ENCODE peak calls at places on chromosomes 11 and 22, in five cellular contexts. One of them, this sample, is unnamed.
A peak's percentile ranks its signal among the peaks of the same experiment; 100 is the strongest.

GRCh38 chr11:44615913-44616806 is 50.7 kb downstream of the CD82 start:
- DNase-seq in midbrain: no peak
- DNase-seq in NCI-H524 treated with DMSO at 0.1 percent for 48 hours: no peak
- DNase-seq in choroid plexus epithelial cell: no peak
- DNase-seq in stimulated activated CD4-positive, alpha-beta T cell treated with anti-CD3 and anti-CD28 coated beads, Interleukin-15, amount 100 ng/mL, for 1 hour: no peak
- DNase-seq in this sample: no peak

GRCh38 chr11:85299247-85299646 is 327.9 kb downstream of the DLG2 start:
- DNase-seq in choroid plexus epithelial cell: peak; percentile 0
- DNase-seq in stimulated activated CD4-positive, alpha-beta T cell treated with anti-CD3 and anti-CD28 coated beads, Interleukin-15, amount 100 ng/mL, for 1 hour: no peak
- DNase-seq in midbrain: no peak
- DNase-seq in NCI-H524 treated with DMSO at 0.1 percent for 48 hours: no peak
- DNase-seq in this sample: no peak

GRCh38 chr11:2995893-2996554 is 3.9 kb upstream of the NAP1L4 start:
- DNase-seq in midbrain: no peak
- DNase-seq in NCI-H524 treated with DMSO at 0.1 percent for 48 hours: no peak
- DNase-seq in stimulated activated CD4-positive, alpha-beta T cell treated with anti-CD3 and anti-CD28 coated beads, Interleukin-15, amount 100 ng/mL, for 1 hour: no peak
- DNase-seq in choroid plexus epithelial cell: no peak
- DNase-seq in this sample: no peak

GRCh38 chr11:36073411-36074203 is 129.7 kb downstream of the LDLRAD3 start:
- DNase-seq in stimulated activated CD4-positive, alpha-beta T cell treated with anti-CD3 and anti-CD28 coated beads, Interleukin-15, amount 100 ng/mL, for 1 hour: no peak
- DNase-seq in choroid plexus epithelial cell: peak; percentile 88
- DNase-seq in NCI-H524 treated with DMSO at 0.1 percent for 48 hours: no peak
- DNase-seq in midbrain: peak; percentile 69
- DNase-seq in this sample: no peak

GRCh38 chr11:35933572-35933925 is 10.3 kb upstream of the LDLRAD3 start:
- DNase-seq in midbrain: no peak
- DNase-seq in NCI-H524 treated with DMSO at 0.1 percent for 48 hours: no peak
- DNase-seq in stimulated activated CD4-positive, alpha-beta T cell treated with anti-CD3 and anti-CD28 coated beads, Interleukin-15, amount 100 ng/mL, for 1 hour: no peak
- DNase-seq in choroid plexus epithelial cell: no peak
- DNase-seq in this sample: no peak

GRCh38 chr22:48097723-48098122 is 1335.3 kb downstream of the TBC1D22A start:
- DNase-seq in stimulated activated CD4-positive, alpha-beta T cell treated with anti-CD3 and anti-CD28 coated beads, Interleukin-15, amount 100 ng/mL, for 1 hour: no peak
- DNase-seq in choroid plexus epithelial cell: no peak
- DNase-seq in midbrain: no peak
- DNase-seq in NCI-H524 treated with DMSO at 0.1 percent for 48 hours: no peak
- DNase-seq in this sample: peak; percentile 77

GRCh38 chr11:62497132-62497915 is 49.3 kb downstream of the AHNAK start:
- DNase-seq in stimulated activated CD4-positive, alpha-beta T cell treated with anti-CD3 and anti-CD28 coated beads, Interleukin-15, amount 100 ng/mL, for 1 hour: no peak
- DNase-seq in NCI-H524 treated with DMSO at 0.1 percent for 48 hours: no peak
- DNase-seq in midbrain: peak; percentile 61
- DNase-seq in choroid plexus epithelial cell: peak; percentile 74
- DNase-seq in this sample: no peak

GRCh38 chr11:7579226-7579825 is 65.5 kb downstream of the PPFIBP2 start:
- DNase-seq in choroid plexus epithelial cell: peak; percentile 50
- DNase-seq in stimulated activated CD4-positive, alpha-beta T cell treated with anti-CD3 and anti-CD28 coated beads, Interleukin-15, amount 100 ng/mL, for 1 hour: no peak
- DNase-seq in NCI-H524 treated with DMSO at 0.1 percent for 48 hours: no peak
- DNase-seq in midbrain: no peak
- DNase-seq in this sample: no peak

GRCh38 chr22:46070722-46071450 is 79.4 kb upstream of the PPARA start:
- DNase-seq in NCI-H524 treated with DMSO at 0.1 percent for 48 hours: no peak
- DNase-seq in stimulated activated CD4-positive, alpha-beta T cell treated with anti-CD3 and anti-CD28 coated beads, Interleukin-15, amount 100 ng/mL, for 1 hour: peak; percentile 53
- DNase-seq in choroid plexus epithelial cell: peak; percentile 60
- DNase-seq in midbrain: peak; percentile 93
- DNase-seq in this sample: peak; percentile 88

GRCh38 chr11:12674571-12674935 is 332 bp downstream of the TEAD1 start:
- DNase-seq in stimulated activated CD4-positive, alpha-beta T cell treated with anti-CD3 and anti-CD28 coated beads, Interleukin-15, amount 100 ng/mL, for 1 hour: no peak
- DNase-seq in choroid plexus epithelial cell: peak; percentile 22
- DNase-seq in NCI-H524 treated with DMSO at 0.1 percent for 48 hours: no peak
- DNase-seq in midbrain: peak; percentile 55
- DNase-seq in this sample: no peak

GRCh38 chr11:64070301-64070656 is 34.5 kb downstream of the FLRT1 start:
- DNase-seq in choroid plexus epithelial cell: no peak
- DNase-seq in NCI-H524 treated with DMSO at 0.1 percent for 48 hours: no peak
- DNase-seq in stimulated activated CD4-positive, alpha-beta T cell treated with anti-CD3 and anti-CD28 coated beads, Interleukin-15, amount 100 ng/mL, for 1 hour: no peak
- DNase-seq in midbrain: no peak
- DNase-seq in this sample: no peak

GRCh38 chr11:64347171-64347867 is 7.3 kb downstream of the CCDC88B start:
- DNase-seq in NCI-H524 treated with DMSO at 0.1 percent for 48 hours: no peak
- DNase-seq in stimulated activated CD4-positive, alpha-beta T cell treated with anti-CD3 and anti-CD28 coated beads, Interleukin-15, amount 100 ng/mL, for 1 hour: no peak
- DNase-seq in midbrain: no peak
- DNase-seq in choroid plexus epithelial cell: peak; percentile 12
- DNase-seq in this sample: no peak

GRCh38 chr11:31813242-31813960 is 2.3 kb upstream of the PAX6 start:
- DNase-seq in stimulated activated CD4-positive, alpha-beta T cell treated with anti-CD3 and anti-CD28 coated beads, Interleukin-15, amount 100 ng/mL, for 1 hour: no peak
- DNase-seq in choroid plexus epithelial cell: no peak
- DNase-seq in NCI-H524 treated with DMSO at 0.1 percent for 48 hours: peak; percentile 15
- DNase-seq in midbrain: peak; percentile 37
- DNase-seq in this sample: no peak

GRCh38 chr11:126345759-126346585 is 9.5 kb upstream of the ST3GAL4 start:
- DNase-seq in choroid plexus epithelial cell: peak; percentile 75
- DNase-seq in NCI-H524 treated with DMSO at 0.1 percent for 48 hours: no peak
- DNase-seq in midbrain: no peak
- DNase-seq in stimulated activated CD4-positive, alpha-beta T cell treated with anti-CD3 and anti-CD28 coated beads, Interleukin-15, amount 100 ng/mL, for 1 hour: no peak
- DNase-seq in this sample: no peak

GRCh38 chr11:121310908-121311307 is 18.3 kb downstream of the SC5D start:
- DNase-seq in midbrain: no peak
- DNase-seq in choroid plexus epithelial cell: no peak
- DNase-seq in NCI-H524 treated with DMSO at 0.1 percent for 48 hours: no peak
- DNase-seq in stimulated activated CD4-positive, alpha-beta T cell treated with anti-CD3 and anti-CD28 coated beads, Interleukin-15, amount 100 ng/mL, for 1 hour: no peak
- DNase-seq in this sample: no peak

GRCh38 chr11:7021318-7021717 is 1.0 kb downstream of the NLRP14 start:
- DNase-seq in midbrain: no peak
- DNase-seq in stimulated activated CD4-positive, alpha-beta T cell treated with anti-CD3 and anti-CD28 coated beads, Interleukin-15, amount 100 ng/mL, for 1 hour: no peak
- DNase-seq in NCI-H524 treated with DMSO at 0.1 percent for 48 hours: no peak
- DNase-seq in choroid plexus epithelial cell: no peak
- DNase-seq in this sample: no peak

GRCh38 chr22:40276877-40277823 is 69.2 kb upstream of the ADSL start:
- DNase-seq in midbrain: no peak
- DNase-seq in NCI-H524 treated with DMSO at 0.1 percent for 48 hours: no peak
- DNase-seq in choroid plexus epithelial cell: peak; percentile 64
- DNase-seq in stimulated activated CD4-positive, alpha-beta T cell treated with anti-CD3 and anti-CD28 coated beads, Interleukin-15, amount 100 ng/mL, for 1 hour: no peak
- DNase-seq in this sample: no peak

GRCh38 chr22:21032843-21033688 is 705 bp upstream of the SLC7A4 start:
- DNase-seq in midbrain: no peak
- DNase-seq in NCI-H524 treated with DMSO at 0.1 percent for 48 hours: no peak
- DNase-seq in choroid plexus epithelial cell: no peak
- DNase-seq in stimulated activated CD4-positive, alpha-beta T cell treated with anti-CD3 and anti-CD28 coated beads, Interleukin-15, amount 100 ng/mL, for 1 hour: no peak
- DNase-seq in this sample: no peak

GRCh38 chr22:37484115-37485005 is 1.8 kb downstream of the MFNG start:
- DNase-seq in NCI-H524 treated with DMSO at 0.1 percent for 48 hours: no peak
- DNase-seq in choroid plexus epithelial cell: peak; percentile 41
- DNase-seq in stimulated activated CD4-positive, alpha-beta T cell treated with anti-CD3 and anti-CD28 coated beads, Interleukin-15, amount 100 ng/mL, for 1 hour: peak; percentile 61
- DNase-seq in midbrain: peak; percentile 6
- DNase-seq in this sample: peak; percentile 94

GRCh38 chr11:112392860-112393259 is 132.2 kb upstream of the PLET1 start:
- DNase-seq in choroid plexus epithelial cell: no peak
- DNase-seq in midbrain: no peak
- DNase-seq in NCI-H524 treated with DMSO at 0.1 percent for 48 hours: no peak
- DNase-seq in stimulated activated CD4-positive, alpha-beta T cell treated with anti-CD3 and anti-CD28 coated beads, Interleukin-15, amount 100 ng/mL, for 1 hour: no peak
- DNase-seq in this sample: no peak

GRCh38 chr11:12167098-12167999 is 57.0 kb downstream of the MICAL2 start:
- DNase-seq in NCI-H524 treated with DMSO at 0.1 percent for 48 hours: no peak
- DNase-seq in midbrain: no peak
- DNase-seq in choroid plexus epithelial cell: peak; percentile 85
- DNase-seq in stimulated activated CD4-positive, alpha-beta T cell treated with anti-CD3 and anti-CD28 coated beads, Interleukin-15, amount 100 ng/mL, for 1 hour: no peak
- DNase-seq in this sample: no peak

GRCh38 chr11:126310229-126310991 is 6.5 kb downstream of the DCPS start:
- DNase-seq in choroid plexus epithelial cell: peak; percentile 82
- DNase-seq in stimulated activated CD4-positive, alpha-beta T cell treated with anti-CD3 and anti-CD28 coated beads, Interleukin-15, amount 100 ng/mL, for 1 hour: peak; percentile 26
- DNase-seq in NCI-H524 treated with DMSO at 0.1 percent for 48 hours: no peak
- DNase-seq in midbrain: peak; percentile 87
- DNase-seq in this sample: peak; percentile 64

GRCh38 chr22:26322179-26322905 is 106.7 kb upstream of the ASPHD2 start:
- DNase-seq in choroid plexus epithelial cell: peak; percentile 13
- DNase-seq in NCI-H524 treated with DMSO at 0.1 percent for 48 hours: no peak
- DNase-seq in stimulated activated CD4-positive, alpha-beta T cell treated with anti-CD3 and anti-CD28 coated beads, Interleukin-15, amount 100 ng/mL, for 1 hour: no peak
- DNase-seq in midbrain: no peak
- DNase-seq in this sample: no peak

GRCh38 chr11:68016904-68017817 is 7.0 kb downstream of the ALDH3B1 start:
- DNase-seq in choroid plexus epithelial cell: no peak
- DNase-seq in stimulated activated CD4-positive, alpha-beta T cell treated with anti-CD3 and anti-CD28 coated beads, Interleukin-15, amount 100 ng/mL, for 1 hour: no peak
- DNase-seq in midbrain: no peak
- DNase-seq in NCI-H524 treated with DMSO at 0.1 percent for 48 hours: peak; percentile 5
- DNase-seq in this sample: no peak

GRCh38 chr22:30968015-30968923 is at the start of gene MORC2:
- DNase-seq in stimulated activated CD4-positive, alpha-beta T cell treated with anti-CD3 and anti-CD28 coated beads, Interleukin-15, amount 100 ng/mL, for 1 hour: no peak
- DNase-seq in midbrain: peak; percentile 68
- DNase-seq in choroid plexus epithelial cell: peak; percentile 61
- DNase-seq in NCI-H524 treated with DMSO at 0.1 percent for 48 hours: no peak
- DNase-seq in this sample: no peak